ENCODE peak calls at places on chromosome 6, in four cellular contexts. One of them, this sample, is unnamed.
A peak's percentile ranks its signal among the peaks of the same experiment; 100 is the strongest.

GRCh38 chr6:15400572-15401004 is 154.7 kb downstream of the JARID2 start:
- DNase-seq in AG04450: no peak
- DNase-seq in fibroblast of lung: no peak
- DNase-seq in PC-3: peak; percentile 42
- DNase-seq in this sample: no peak

GRCh38 chr6:31821301-31822037 is 6.1 kb upstream of the HSPA1B start:
- DNase-seq in PC-3: peak; percentile 84
- DNase-seq in fibroblast of lung: peak; percentile 48
- DNase-seq in AG04450: no peak
- DNase-seq in this sample: peak; percentile 56

GRCh38 chr6:75602164-75602896 is 650 bp downstream of the SENP6 start:
- DNase-seq in fibroblast of lung: peak; percentile 65
- DNase-seq in PC-3: no peak
- DNase-seq in AG04450: no peak
- DNase-seq in this sample: peak; percentile 47

GRCh38 chr6:120363429-120363828 is 970.9 kb downstream of the TBC1D32 start:
- DNase-seq in fibroblast of lung: peak; percentile 29
- DNase-seq in AG04450: no peak
- DNase-seq in PC-3: no peak
- DNase-seq in this sample: no peak

GRCh38 chr6:32432050-32432450 is 7.6 kb upstream of the HLA-DRA start:
- DNase-seq in fibroblast of lung: peak; percentile 10
- DNase-seq in AG04450: no peak
- DNase-seq in PC-3: peak; percentile 51
- DNase-seq in this sample: no peak

GRCh38 chr6:138044458-138044857 is 62.8 kb downstream of the PERP start:
- DNase-seq in fibroblast of lung: peak; percentile 15
- DNase-seq in PC-3: peak; percentile 65
- DNase-seq in AG04450: no peak
- DNase-seq in this sample: no peak

GRCh38 chr6:20569000-20569610 is 34.8 kb downstream of the CDKAL1 start:
- DNase-seq in AG04450: no peak
- DNase-seq in PC-3: peak; percentile 53
- DNase-seq in fibroblast of lung: peak; percentile 70
- DNase-seq in this sample: no peak

GRCh38 chr6:44217332-44218143 is 812 bp downstream of the MYMX start:
- DNase-seq in AG04450: no peak
- DNase-seq in fibroblast of lung: peak; percentile 54
- DNase-seq in PC-3: no peak
- DNase-seq in this sample: peak; percentile 100

GRCh38 chr6:84137989-84138575 is 89.4 kb downstream of the CEP162 start:
- DNase-seq in fibroblast of lung: no peak
- DNase-seq in PC-3: peak; percentile 8
- DNase-seq in AG04450: no peak
- DNase-seq in this sample: no peak

GRCh38 chr6:98927534-98927933 is 20.2 kb downstream of the FBXL4 start:
- DNase-seq in AG04450: no peak
- DNase-seq in fibroblast of lung: no peak
- DNase-seq in PC-3: no peak
- DNase-seq in this sample: no peak

GRCh38 chr6:94751641-94752329 is 825.5 kb upstream of the MANEA start:
- DNase-seq in PC-3: no peak
- DNase-seq in AG04450: no peak
- DNase-seq in fibroblast of lung: peak; percentile 4
- DNase-seq in this sample: peak; percentile 5

GRCh38 chr6:157054531-157054979 is 268.8 kb downstream of the TMEM242 start:
- DNase-seq in PC-3: no peak
- DNase-seq in fibroblast of lung: no peak
- DNase-seq in AG04450: no peak
- DNase-seq in this sample: no peak

GRCh38 chr6:157834549-157834948 is 11.5 kb downstream of the SNX9 start:
- DNase-seq in AG04450: no peak
- DNase-seq in fibroblast of lung: no peak
- DNase-seq in PC-3: no peak
- DNase-seq in this sample: no peak

GRCh38 chr6:156016186-156016976 is 560.7 kb upstream of the NOX3 start:
- DNase-seq in fibroblast of lung: no peak
- DNase-seq in PC-3: peak; percentile 6
- DNase-seq in AG04450: no peak
- DNase-seq in this sample: no peak

GRCh38 chr6:127641905-127642304 is 64.9 kb downstream of the C6orf58 start:
- DNase-seq in AG04450: peak; percentile 3
- DNase-seq in fibroblast of lung: peak; percentile 25
- DNase-seq in PC-3: peak; percentile 64
- DNase-seq in this sample: peak; percentile 23

GRCh38 chr6:112956696-112957525 is 609.8 kb downstream of the RFPL4B start:
- DNase-seq in fibroblast of lung: peak; percentile 98
- DNase-seq in AG04450: peak; percentile 82
- DNase-seq in PC-3: peak; percentile 40
- DNase-seq in this sample: peak; percentile 66

GRCh38 chr6:40906759-40907158 is 132.3 kb downstream of the UNC5CL start:
- DNase-seq in PC-3: peak; percentile 90
- DNase-seq in fibroblast of lung: peak; percentile 45
- DNase-seq in AG04450: no peak
- DNase-seq in this sample: peak; percentile 70

GRCh38 chr6:163370807-163371206 is 43.7 kb upstream of the QKI start:
- DNase-seq in fibroblast of lung: no peak
- DNase-seq in PC-3: no peak
- DNase-seq in AG04450: no peak
- DNase-seq in this sample: no peak

GRCh38 chr6:133130863-133131262 is 110.3 kb upstream of the EYA4 start:
- DNase-seq in PC-3: peak; percentile 95
- DNase-seq in fibroblast of lung: peak; percentile 84
- DNase-seq in AG04450: peak; percentile 8
- DNase-seq in this sample: peak; percentile 87

GRCh38 chr6:98657764-98658163 is 176.6 kb upstream of the POU3F2 start:
- DNase-seq in PC-3: peak; percentile 57
- DNase-seq in fibroblast of lung: peak; percentile 54
- DNase-seq in AG04450: peak; percentile 2
- DNase-seq in this sample: peak; percentile 32

GRCh38 chr6:3022765-3023662 is 23.3 kb downstream of the NQO2 start:
- DNase-seq in PC-3: no peak
- DNase-seq in AG04450: no peak
- DNase-seq in fibroblast of lung: no peak
- DNase-seq in this sample: no peak

GRCh38 chr6:165634486-165634885 is 28.6 kb downstream of the PDE10A start:
- DNase-seq in fibroblast of lung: no peak
- DNase-seq in AG04450: no peak
- DNase-seq in PC-3: no peak
- DNase-seq in this sample: no peak

GRCh38 chr6:10719386-10720228 is 3.3 kb upstream of the TMEM14C start:
- DNase-seq in fibroblast of lung: no peak
- DNase-seq in PC-3: peak; percentile 62
- DNase-seq in AG04450: no peak
- DNase-seq in this sample: peak; percentile 38

GRCh38 chr6:92715991-92716390 is 703.4 kb downstream of the EPHA7 start:
- DNase-seq in PC-3: peak; percentile 46
- DNase-seq in AG04450: peak; percentile 4
- DNase-seq in fibroblast of lung: peak; percentile 8
- DNase-seq in this sample: no peak

GRCh38 chr6:119255492-119255891 is 94.1 kb downstream of the MAN1A1 start:
- DNase-seq in AG04450: no peak
- DNase-seq in fibroblast of lung: no peak
- DNase-seq in PC-3: no peak
- DNase-seq in this sample: no peak

GRCh38 chr6:111642463-111643158 is 36.9 kb upstream of the TRAF3IP2 start:
- DNase-seq in fibroblast of lung: peak; percentile 56
- DNase-seq in PC-3: peak; percentile 65
- DNase-seq in AG04450: peak; percentile 29
- DNase-seq in this sample: no peak

DNA sequence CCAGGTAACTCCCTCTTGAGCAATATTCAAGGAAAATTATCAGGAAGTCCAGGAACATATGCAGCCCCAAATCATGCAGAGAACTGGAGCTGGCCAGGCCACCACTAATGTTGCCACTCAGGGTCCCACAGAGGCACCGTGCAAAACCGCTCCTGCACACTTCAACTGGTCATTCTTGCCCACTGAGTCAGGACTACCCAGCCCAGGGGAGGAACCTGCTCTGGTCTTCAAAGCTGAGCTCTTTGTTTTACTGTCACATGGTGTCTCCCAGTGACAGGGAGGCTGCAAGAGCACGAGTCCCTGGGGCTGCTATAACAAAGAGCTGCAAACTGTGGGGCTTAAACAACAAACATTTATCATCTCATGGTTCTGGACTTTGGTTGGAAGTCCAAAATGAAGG is 336.0 kb upstream of the PRDM1 start:
- DNase-seq in AG04450: no peak
- DNase-seq in PC-3: no peak
- DNase-seq in fibroblast of lung: no peak
- DNase-seq in this sample: no peak
- H3K4me3 ChIP-seq in AG04450: no peak overlapping the region
- H3K4me3 ChIP-seq in PC-3: no peak overlapping the region
- H3K4me3 ChIP-seq in fibroblast of lung: no peak overlapping the region
- H3K4me3 ChIP-seq in this sample: no peak overlapping the region

GRCh38 chr6:27558028-27558724 is 85.3 kb upstream of the ZNF184 start:
- DNase-seq in AG04450: no peak
- DNase-seq in fibroblast of lung: no peak
- DNase-seq in PC-3: no peak
- DNase-seq in this sample: no peak
- H3K4me3 ChIP-seq in AG04450: peak overlapping the region; percentile 29
- H3K4me3 ChIP-seq in fibroblast of lung: peak overlapping the region; percentile 52
- H3K4me3 ChIP-seq in PC-3: no peak overlapping the region
- H3K4me3 ChIP-seq in this sample: no peak overlapping the region

GRCh38 chr6:90139272-90139817 is 157.3 kb downstream of the BACH2 start:
- DNase-seq in AG04450: no peak
- DNase-seq in PC-3: no peak
- DNase-seq in fibroblast of lung: no peak
- DNase-seq in this sample: no peak

GRCh38 chr6:90135672-90136071 is 161.0 kb downstream of the BACH2 start:
- DNase-seq in AG04450: peak; percentile 59
- DNase-seq in PC-3: peak; percentile 40
- DNase-seq in fibroblast of lung: peak; percentile 96
- DNase-seq in this sample: peak; percentile 75

GRCh38 chr6:90136176-90136575 is 160.5 kb downstream of the BACH2 start:
- DNase-seq in PC-3: no peak
- DNase-seq in AG04450: no peak
- DNase-seq in fibroblast of lung: peak; percentile 71
- DNase-seq in this sample: no peak

GRCh38 chr6:90140683-90141082 is 156.0 kb downstream of the BACH2 start:
- DNase-seq in fibroblast of lung: no peak
- DNase-seq in AG04450: no peak
- DNase-seq in PC-3: no peak
- DNase-seq in this sample: no peak

DNA sequence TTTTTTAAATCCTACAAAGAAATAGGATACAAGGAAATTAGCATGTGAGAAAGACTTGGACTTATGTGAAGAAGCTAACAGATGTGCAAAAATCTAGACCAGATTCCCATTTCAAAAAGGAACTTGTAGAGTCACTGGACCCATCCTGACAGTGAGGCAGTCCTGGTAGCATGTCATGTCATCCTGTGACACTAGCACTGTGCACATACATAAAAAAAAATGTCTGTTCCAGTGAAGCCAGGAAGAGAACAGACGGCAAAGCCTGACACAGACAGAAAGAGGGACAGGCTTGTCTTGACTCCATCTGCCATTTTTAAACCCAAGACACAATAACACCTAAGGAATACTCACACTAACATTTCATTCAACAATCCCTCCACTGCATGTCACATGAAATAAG is 159.8 kb downstream of the BACH2 start:
- DNase-seq in PC-3: no peak
- DNase-seq in fibroblast of lung: no peak
- DNase-seq in AG04450: no peak
- DNase-seq in this sample: no peak
- H3K4me3 ChIP-seq in PC-3: no peak overlapping the region
- H3K4me3 ChIP-seq in fibroblast of lung: no peak overlapping the region
- H3K4me3 ChIP-seq in AG04450: no peak overlapping the region
- H3K4me3 ChIP-seq in this sample: no peak overlapping the region

DNA sequence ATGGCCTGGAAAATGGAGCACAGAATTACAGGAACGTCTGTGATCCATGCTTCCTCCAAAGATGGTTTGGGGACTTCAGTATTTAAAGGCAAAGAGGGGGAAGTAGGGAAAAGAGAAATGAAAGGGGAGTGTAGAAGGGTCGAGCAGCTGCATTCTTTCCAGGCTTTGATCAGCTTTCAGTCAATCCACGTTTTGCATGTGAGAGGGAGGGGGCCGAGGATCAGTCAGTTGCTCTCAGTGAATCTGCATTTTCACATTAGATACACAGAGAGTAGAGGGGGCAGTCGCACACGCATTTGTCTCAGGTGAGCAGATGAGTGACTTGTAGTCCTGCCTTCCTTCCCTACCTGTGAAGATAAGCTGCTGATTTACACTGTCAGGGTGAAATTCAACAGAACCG is 78.8 kb downstream of the FOXF2 start:
- DNase-seq in AG04450: no peak
- DNase-seq in fibroblast of lung: no peak
- DNase-seq in PC-3: no peak
- DNase-seq in this sample: no peak
- H3K4me3 ChIP-seq in AG04450: no peak overlapping the region
- H3K4me3 ChIP-seq in fibroblast of lung: no peak overlapping the region
- H3K4me3 ChIP-seq in PC-3: no peak overlapping the region
- H3K4me3 ChIP-seq in this sample: no peak overlapping the region

DNA sequence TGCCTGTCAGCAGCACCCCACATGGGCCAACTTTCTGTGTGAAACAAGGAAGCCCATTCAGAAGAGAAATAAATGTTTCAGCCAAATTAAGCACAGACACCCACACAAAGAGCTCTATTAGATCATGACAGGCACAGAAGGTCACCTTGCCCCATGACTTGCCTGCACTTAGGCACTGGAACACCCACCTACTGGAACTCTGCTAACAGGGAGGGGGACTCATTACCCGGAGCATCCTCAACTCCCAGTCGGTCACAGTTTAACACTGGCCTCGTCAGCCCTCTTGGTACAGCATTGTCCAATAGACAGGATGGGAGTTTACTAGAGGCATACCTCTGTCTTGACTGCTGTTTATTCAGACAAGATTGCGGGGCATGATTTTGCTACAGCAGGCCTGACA is 31.8 kb downstream of the GFOD1 start:
- DNase-seq in fibroblast of lung: no peak
- DNase-seq in AG04450: no peak
- DNase-seq in PC-3: no peak
- DNase-seq in this sample: no peak
- H3K4me3 ChIP-seq in fibroblast of lung: no peak overlapping the region
- H3K4me3 ChIP-seq in AG04450: no peak overlapping the region
- H3K4me3 ChIP-seq in PC-3: no peak overlapping the region
- H3K4me3 ChIP-seq in this sample: no peak overlapping the region

DNA sequence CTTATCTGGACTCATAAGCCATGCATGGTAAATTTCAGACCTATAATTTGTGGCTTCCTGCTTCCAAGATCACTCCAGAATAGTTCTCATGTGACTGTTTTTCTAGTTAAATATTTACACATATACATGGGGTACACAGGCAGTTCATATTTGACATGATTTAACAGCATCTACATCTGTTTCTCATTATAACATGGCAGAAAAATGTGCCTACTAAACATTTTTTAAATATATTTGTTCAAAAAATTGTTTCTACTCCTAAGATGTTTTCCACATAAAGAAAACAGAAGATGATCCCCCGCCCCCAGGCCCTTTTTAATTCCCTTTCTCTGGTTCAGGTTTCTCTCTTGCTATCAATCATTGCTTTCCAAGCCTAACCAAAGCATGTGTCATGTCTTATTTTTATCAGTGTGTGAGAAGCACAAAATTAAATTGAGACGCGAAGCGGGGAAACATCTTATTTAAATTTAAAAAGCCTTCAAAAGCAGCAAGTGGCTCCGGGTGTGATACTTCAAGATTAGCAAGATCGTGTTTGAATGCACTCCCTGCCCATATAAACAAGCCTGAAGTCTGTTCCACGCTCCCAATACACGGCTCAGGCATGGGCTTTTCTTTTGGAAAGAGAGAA is 37.3 kb downstream of the IPCEF1 start:
- DNase-seq in AG04450: peak; percentile 69
- DNase-seq in fibroblast of lung: peak; percentile 72
- DNase-seq in PC-3: peak; percentile 36
- DNase-seq in this sample: no peak
- H3K4me3 ChIP-seq in AG04450: no peak overlapping the region
- H3K4me3 ChIP-seq in fibroblast of lung: peak overlapping the region; percentile 32
- H3K4me3 ChIP-seq in PC-3: no peak overlapping the region
- H3K4me3 ChIP-seq in this sample: peak overlapping the region; percentile 8